ENCODE peak calls at places on chromosomes 2 and 18, in five cellular contexts. S, L, G, X and P are unnamed samples.

GRCh38 chr2:171595456-171595855 is 73.2 kb downstream of the CYBRD1 start:
- DNase-seq in S (no peak), L (no peak), G (no peak), X (no peak), P (no peak)

GRCh38 chr2:118577202-118577601 is 270.2 kb downstream of the EN1 start:
- DNase-seq in S (no peak), L (no peak), G (no peak), X (peak), P (peak)

GRCh38 chr2:70906439-70907018 is 29.2 kb upstream of the ATP6V1B1 start:
- DNase-seq in S (no peak), L (no peak), G (no peak), X (no peak), P (no peak)

GRCh38 chr2:218320704-218321336 is 28.5 kb upstream of the TMBIM1 start:
- DNase-seq in S (no peak), L (no peak), G (no peak), X (no peak), P (no peak)

GRCh38 chr2:241659150-241659739 is 21.8 kb downstream of the ATG4B start:
- DNase-seq in S (peak), L (no peak), G (peak), X (peak), P (peak)

GRCh38 chr2:30412392-30413321 is 34.4 kb upstream of the LCLAT1 start:
- DNase-seq in S (no peak), L (no peak), G (peak), X (peak), P (peak)

GRCh38 chr2:69149631-69150215 is 136.7 kb downstream of the ANTXR1 start:
- DNase-seq in S (peak), L (peak), G (peak), X (peak), P (peak)

GRCh38 chr18:22871809-22872525 is 61.2 kb upstream of the RBBP8 start:
- DNase-seq in S (peak), L (no peak), G (peak), X (peak), P (peak)

GRCh38 chr2:217802261-217802660 is 200.5 kb downstream of the TNS1 start:
- DNase-seq in S (no peak), L (no peak), G (no peak), X (no peak), P (no peak)

GRCh38 chr2:151357359-151357758 is at the start of gene TNFAIP6:
- DNase-seq in S (peak), L (peak), G (peak), X (peak), P (peak)

GRCh38 chr2:209517436-209517835 is 93.6 kb downstream of the MAP2 start:
- DNase-seq in S (no peak), L (no peak), G (no peak), X (no peak), P (no peak)

GRCh38 chr2:32064021-32064678 is 794 bp downstream of the SPAST start:
- DNase-seq in S (peak), L (no peak), G (peak), X (peak), P (peak)

GRCh38 chr2:19990416-19990728 is 467 bp upstream of the WDR35 start:
- DNase-seq in S (no peak), L (no peak), G (no peak), X (no peak), P (no peak)

GRCh38 chr2:234773129-234773528 is 178.7 kb upstream of the SH3BP4 start:
- DNase-seq in S (no peak), L (no peak), G (no peak), X (no peak), P (no peak)

GRCh38 chr2:167294775-167295140 is 406.5 kb downstream of the XIRP2 start:
- DNase-seq in S (peak), L (no peak), G (peak), X (no peak), P (no peak)

GRCh38 chr2:217942731-217943335 is 60.0 kb downstream of the TNS1 start:
- DNase-seq in S (no peak), L (no peak), G (no peak), X (no peak), P (no peak)

GRCh38 chr2:240013343-240013742 is 11.8 kb downstream of the NDUFA10 start:
- DNase-seq in S (peak), L (no peak), G (peak), X (peak), P (peak)

GRCh38 chr2:239369631-239370161 is 31.1 kb downstream of the HDAC4 start:
- DNase-seq in S (no peak), L (peak), G (no peak), X (peak), P (no peak)

GRCh38 chr18:59044855-59045254 is 94.8 kb upstream of the SEC11C start:
- DNase-seq in S (no peak), L (no peak), G (no peak), X (no peak), P (no peak)

GRCh38 chr2:71930073-71930681 is 217.5 kb downstream of the CYP26B1 start:
- DNase-seq in S (no peak), L (no peak), G (peak), X (peak), P (no peak)

GRCh38 chr2:120857422-120857821 is 121.8 kb downstream of the GLI2 start:
- DNase-seq in S (no peak), L (no peak), G (no peak), X (no peak), P (no peak)

GRCh38 chr18:45282101-45282812 is 333.0 kb upstream of the SLC14A2 start:
- DNase-seq in S (peak), L (no peak), G (no peak), X (peak), P (no peak)

GRCh38 chr2:128269358-128270305 is 49.0 kb downstream of the HS6ST1 start:
- DNase-seq in S (no peak), L (no peak), G (no peak), X (no peak), P (no peak)

GRCh38 chr2:79511320-79511951 is 1.4 kb upstream of the CTNNA2 start:
- DNase-seq in S (peak), L (no peak), G (peak), X (peak), P (peak)

GRCh38 chr2:141598982-141599381 is 531.8 kb downstream of the LRP1B start:
- DNase-seq in S (no peak), L (no peak), G (no peak), X (no peak), P (no peak)

GRCh38 chr2:40274284-40274683 is 177.6 kb downstream of the SLC8A1 start:
- DNase-seq in S (no peak), L (no peak), G (no peak), X (no peak), P (no peak)

GRCh38 chr2:168773719-168774521 is 28.5 kb upstream of the NOSTRIN start:
- DNase-seq in S (peak), L (no peak), G (peak), X (peak), P (peak)

GRCh38 chr2:121128741-121129659 is 156.0 kb downstream of the TFCP2L1 start:
- DNase-seq in S (peak), L (no peak), G (peak), X (peak), P (peak)

GRCh38 chr18:59918320-59918755 is 18.5 kb downstream of the PMAIP1 start:
- DNase-seq in S (peak), L (no peak), G (peak), X (peak), P (peak)